ENCODE peak calls at places on chromosomes 12 and 14, in eight cellular contexts. B is neural progenitor cell, P is PC-3, Q is aorta, E is mesothelial cell of epicardium, S is HAP-1, Z is COR-L47, O is iris pigment epithelial cell. W is an unnamed sample.

GRCh38 chr14:50050171-50050570 is 66.2 kb downstream of the VCPKMT start:
- DNase-seq in B (no peak), P (no peak), Q (peak), E (no peak), S (no peak), Z (no peak), O (no peak), W (no peak)

GRCh38 chr12:93115198-93115601 is 186.1 kb upstream of the EEA1 start:
- DNase-seq in B (no peak), P (no peak), Q (no peak), E (no peak), S (no peak), Z (no peak), O (no peak), W (no peak)

GRCh38 chr12:39626033-39626814 is 6.6 kb upstream of the ABCD2 start:
- DNase-seq in B (peak), P (no peak), Q (peak), E (no peak), S (no peak), Z (no peak), O (no peak), W (no peak)

GRCh38 chr12:63212316-63212715 is 61.3 kb upstream of the AVPR1A start:
- DNase-seq in B (no peak), P (no peak), Q (no peak), E (no peak), S (no peak), Z (no peak), O (no peak), W (no peak)

GRCh38 chr14:23953464-23954278 is at the start of gene DHRS4:
- DNase-seq in B (peak), P (peak), Q (peak), E (peak), S (peak), Z (peak), O (peak), W (peak)

GRCh38 chr14:22897357-22897756 is 14.3 kb downstream of the REM2 start:
- DNase-seq in B (no peak), P (no peak), Q (no peak), E (no peak), S (no peak), Z (no peak), O (no peak), W (no peak)

GRCh38 chr14:50311337-50311973 is 574 bp downstream of the L2HGDH start:
- DNase-seq in B (peak), P (peak), Q (no peak), E (no peak), S (peak), Z (peak), O (no peak), W (no peak)

GRCh38 chr14:56150018-56150417 is 31.8 kb downstream of the PELI2 start:
- DNase-seq in B (no peak), P (no peak), Q (no peak), E (no peak), S (no peak), Z (no peak), O (no peak), W (no peak)

GRCh38 chr12:22537000-22537544 is 7.3 kb downstream of the C2CD5 start:
- DNase-seq in B (no peak), P (no peak), Q (no peak), E (no peak), S (no peak), Z (no peak), O (no peak), W (no peak)

GRCh38 chr14:88765130-88765529 is 27.6 kb downstream of the EML5 start:
- DNase-seq in B (no peak), P (no peak), Q (no peak), E (no peak), S (no peak), Z (no peak), O (peak), W (no peak)

GRCh38 chr12:129532707-129533499 is 370.9 kb downstream of the TMEM132D start:
- DNase-seq in B (peak), P (no peak), Q (no peak), E (no peak), S (no peak), Z (no peak), O (no peak), W (no peak)

GRCh38 chr12:38367506-38367905 is 50.9 kb downstream of the ALG10B start:
- DNase-seq in B (no peak), P (no peak), Q (no peak), E (no peak), S (no peak), Z (no peak), O (no peak), W (no peak)

GRCh38 chr12:93080452-93080851 is 151.4 kb upstream of the EEA1 start:
- DNase-seq in B (no peak), P (no peak), Q (no peak), E (no peak), S (peak), Z (no peak), O (no peak), W (no peak)

GRCh38 chr14:105492051-105492965 is 1.3 kb downstream of the TEDC1 start:
- DNase-seq in B (no peak), P (no peak), Q (peak), E (no peak), S (no peak), Z (no peak), O (no peak), W (no peak)

GRCh38 chr14:68199465-68200145 is 380.0 kb downstream of the RAD51B start:
- DNase-seq in B (peak), P (no peak), Q (no peak), E (no peak), S (peak), Z (peak), O (peak), W (no peak)

GRCh38 chr14:100621806-100622205 is 34.6 kb upstream of the BEGAIN start:
- DNase-seq in B (no peak), P (no peak), Q (peak), E (no peak), S (no peak), Z (no peak), O (no peak), W (peak)

GRCh38 chr12:94623161-94623920 is 27.0 kb downstream of the TMCC3 start:
- DNase-seq in B (no peak), P (no peak), Q (peak), E (no peak), S (no peak), Z (no peak), O (no peak), W (no peak)

GRCh38 chr14:21024668-21025373 is at the start of gene NDRG2:
- DNase-seq in B (peak), P (no peak), Q (peak), E (peak), S (peak), Z (peak), O (peak), W (peak)

GRCh38 chr14:53011053-53011462 is 60.2 kb upstream of the FERMT2 start:
- DNase-seq in B (peak), P (peak), Q (peak), E (no peak), S (no peak), Z (no peak), O (peak), W (no peak)

GRCh38 chr12:120500577-120500976 is 4.7 kb downstream of the DYNLL1 start:
- DNase-seq in B (no peak), P (no peak), Q (no peak), E (no peak), S (no peak), Z (no peak), O (peak), W (no peak)

GRCh38 chr14:104773505-104774452 is 20.8 kb downstream of the SIVA1 start:
- DNase-seq in B (no peak), P (no peak), Q (no peak), E (no peak), S (no peak), Z (peak), O (no peak), W (no peak)

GRCh38 chr12:95066091-95066855 is 7.1 kb downstream of the NR2C1 start:
- DNase-seq in B (no peak), P (peak), Q (no peak), E (no peak), S (no peak), Z (no peak), O (peak), W (no peak)

GRCh38 chr12:60197589-60197988 is 601.8 kb downstream of the SLC16A7 start:
- DNase-seq in B (no peak), P (peak), Q (no peak), E (no peak), S (no peak), Z (no peak), O (peak), W (no peak)

GRCh38 chr12:26492406-26492805 is 297.0 kb downstream of the SSPN start:
- DNase-seq in B (no peak), P (no peak), Q (no peak), E (no peak), S (no peak), Z (no peak), O (peak), W (no peak)

GRCh38 chr14:102138935-102139247 is 806 bp upstream of the WDR20 start:
- DNase-seq in B (no peak), P (no peak), Q (no peak), E (no peak), S (no peak), Z (no peak), O (no peak), W (no peak)

GRCh38 chr12:132803883-132804282 is 24.8 kb downstream of the GOLGA3 start:
- DNase-seq in B (no peak), P (no peak), Q (no peak), E (no peak), S (no peak), Z (no peak), O (no peak), W (no peak)

GRCh38 chr14:31564194-31564593 is 3.0 kb downstream of the NUBPL start:
- DNase-seq in B (no peak), P (no peak), Q (no peak), E (no peak), S (no peak), Z (no peak), O (no peak), W (no peak)

GRCh38 chr12:98559666-98560065 is 33.8 kb upstream of the SLC25A3 start:
- DNase-seq in B (no peak), P (no peak), Q (no peak), E (no peak), S (no peak), Z (no peak), O (no peak), W (no peak)

GRCh38 chr12:45681469-45681868 is 48.0 kb upstream of the ARID2 start:
- DNase-seq in B (no peak), P (peak), Q (no peak), E (no peak), S (no peak), Z (no peak), O (no peak), W (no peak)

GRCh38 chr14:105408592-105408991 is 10.3 kb downstream of the TEX22 start:
- DNase-seq in B (no peak), P (no peak), Q (no peak), E (no peak), S (no peak), Z (no peak), O (no peak), W (no peak)

GRCh38 chr14:34554540-34555250 is 15.2 kb upstream of the EAPP start:
- DNase-seq in B (no peak), P (peak), Q (no peak), E (no peak), S (peak), Z (no peak), O (no peak), W (no peak)

GRCh38 chr12:116370004-116370404 is 92.5 kb upstream of the MED13L start:
- DNase-seq in B (no peak), P (no peak), Q (no peak), E (no peak), S (no peak), Z (no peak), O (peak), W (no peak)

GRCh38 chr14:20680363-20680762 is 4.0 kb upstream of the RNASE4 start:
- DNase-seq in B (no peak), P (no peak), Q (no peak), E (no peak), S (no peak), Z (no peak), O (no peak), W (no peak)

GRCh38 chr12:92146865-92147264 is 1.2 kb upstream of the BTG1 start:
- DNase-seq in B (no peak), P (no peak), Q (no peak), E (no peak), S (no peak), Z (no peak), O (no peak), W (no peak)

GRCh38 chr14:48398675-48399282 is 723.4 kb upstream of the MDGA2 start:
- DNase-seq in B (peak), P (peak), Q (no peak), E (no peak), S (peak), Z (peak), O (peak), W (no peak)

GRCh38 chr14:75010472-75010871 is 7.8 kb downstream of the EIF2B2 start:
- DNase-seq in B (no peak), P (no peak), Q (no peak), E (no peak), S (no peak), Z (no peak), O (no peak), W (no peak)

GRCh38 chr14:37583358-37584210 is 11.5 kb downstream of the FOXA1 start:
- DNase-seq in B (peak), P (peak), Q (peak), E (no peak), S (peak), Z (peak), O (no peak), W (no peak)

GRCh38 chr12:18559242-18559641 is 178.6 kb downstream of the PLCZ1 start:
- DNase-seq in B (no peak), P (no peak), Q (no peak), E (no peak), S (no peak), Z (no peak), O (no peak), W (no peak)